ENCODE peak calls at places on chromosomes 6 and 20, in nine cellular contexts. V, W, K, F, T, Y, O, B and G are unnamed samples.

GRCh38 chr6:42551202-42551601 is 12.6 kb upstream of the UBR2 start:
- DNase-seq in K (no peak), V (no peak), T (no peak), O (no peak), Y (no peak), W (no peak), F (no peak), B (no peak), G (no peak)

GRCh38 chr6:117270121-117270959 is 5.0 kb downstream of the VGLL2 start:
- DNase-seq in W (peak), K (no peak), O (no peak), F (peak), V (no peak), Y (no peak), T (no peak), B (no peak), G (no peak)

GRCh38 chr6:100417037-100417436 is 47.7 kb downstream of the SIM1 start:
- DNase-seq in V (no peak), O (no peak), B (no peak), K (no peak), W (no peak), Y (no peak), F (no peak), T (no peak), G (no peak)

GRCh38 chr6:32854376-32855178 is 585 bp downstream of the PSMB9 start:
- DNase-seq in T (no peak), V (no peak), W (no peak), F (no peak), Y (peak), B (peak), K (peak), O (peak), G (peak)

GRCh38 chr6:158645064-158646022 is 800 bp upstream of the DYNLT1 start:
- DNase-seq in T (no peak), K (no peak), F (no peak), Y (no peak), V (no peak), W (no peak), B (no peak), O (no peak), G (peak)

GRCh38 chr6:165729307-165729936 is 66.4 kb upstream of the PDE10A start:
- DNase-seq in O (no peak), Y (no peak), V (no peak), K (peak), B (no peak), W (peak), T (peak), F (peak), G (peak)

GRCh38 chr6:155954149-155954548 is 498.5 kb upstream of the NOX3 start:
- DNase-seq in B (no peak), O (no peak), W (no peak), T (no peak), V (no peak), K (no peak), F (no peak), Y (no peak), G (no peak)

GRCh38 chr6:35906499-35906846 is 14.4 kb downstream of the SRPK1 start:
- DNase-seq in O (no peak), Y (no peak), T (no peak), B (no peak), V (no peak), F (no peak), W (no peak), K (no peak), G (no peak)

GRCh38 chr6:44247338-44248302 is 719 bp downstream of the HSP90AB1 start:
- DNase-seq in Y (peak), T (peak), W (peak), K (peak), B (peak), F (peak), O (peak), V (no peak), G (peak)

GRCh38 chr6:3333263-3333662 is 74.5 kb downstream of the PSMG4 start:
- DNase-seq in F (no peak), T (no peak), W (no peak), K (no peak), O (no peak), B (no peak), Y (no peak), V (no peak), G (no peak)

GRCh38 chr6:77462359-77463307 is 658 bp downstream of the HTR1B start:
- DNase-seq in K (no peak), W (peak), O (no peak), Y (no peak), V (no peak), F (peak), B (no peak), T (no peak), G (peak)

GRCh38 chr6:44399991-44400390 is 12.5 kb downstream of the CDC5L start:
- DNase-seq in Y (no peak), K (no peak), F (no peak), T (no peak), O (no peak), B (no peak), V (no peak), W (no peak), G (no peak)

GRCh38 chr6:130377371-130377770 is 11.6 kb downstream of the TMEM200A start:
- DNase-seq in W (no peak), K (no peak), V (no peak), F (no peak), B (no peak), O (no peak), T (no peak), Y (no peak), G (no peak)

GRCh38 chr20:44495257-44495656 is 19.6 kb downstream of the TTPAL start:
- DNase-seq in T (no peak), O (no peak), W (no peak), V (no peak), F (peak), Y (no peak), B (no peak), K (no peak), G (no peak)

GRCh38 chr6:112979830-112980229 is 632.7 kb downstream of the RFPL4B start:
- DNase-seq in O (no peak), Y (no peak), V (no peak), W (no peak), F (peak), B (no peak), T (no peak), K (no peak), G (no peak)

GRCh38 chr20:35661013-35661412 is 3.7 kb downstream of the CPNE1 start:
- DNase-seq in V (no peak), K (no peak), Y (no peak), T (no peak), F (peak), O (no peak), W (no peak), B (no peak), G (no peak)

GRCh38 chr6:149942461-149942829 is 631 bp downstream of the ULBP2 start:
- DNase-seq in F (no peak), B (no peak), Y (no peak), W (no peak), V (no peak), O (no peak), K (no peak), T (no peak), G (no peak)

GRCh38 chr6:27541212-27541931 is 68.5 kb upstream of the ZNF184 start:
- DNase-seq in F (no peak), T (no peak), B (no peak), O (no peak), W (no peak), Y (no peak), V (no peak), K (no peak), G (no peak)

GRCh38 chr6:108960601-108961000 is 112.4 kb downstream of the ARMC2 start:
- DNase-seq in K (no peak), W (no peak), B (no peak), V (no peak), T (no peak), Y (no peak), O (no peak), F (no peak), G (no peak)

GRCh38 chr6:41601248-41601549 is 37.1 kb upstream of the MDFI start:
- DNase-seq in K (no peak), T (no peak), Y (no peak), B (no peak), W (no peak), V (no peak), O (no peak), F (no peak), G (no peak)

GRCh38 chr20:43467589-43467988 is 9.9 kb downstream of the SRSF6 start:
- DNase-seq in O (no peak), Y (no peak), T (no peak), V (no peak), W (no peak), B (no peak), F (no peak), K (no peak), G (no peak)

GRCh38 chr6:21593927-21594421 is 423 bp downstream of the SOX4 start:
- DNase-seq in T (peak), O (no peak), B (peak), V (no peak), Y (no peak), W (peak), F (peak), K (peak), G (no peak)

GRCh38 chr6:135251964-135252429 is 70.9 kb downstream of the MYB start:
- DNase-seq in F (peak), T (no peak), B (no peak), O (no peak), W (no peak), V (no peak), K (no peak), Y (no peak), G (no peak)

GRCh38 chr6:136607204-136607931 is 57.1 kb upstream of the MAP7 start:
- DNase-seq in V (no peak), B (peak), Y (no peak), K (no peak), W (no peak), F (no peak), T (peak), O (no peak), G (no peak)

GRCh38 chr6:31094389-31094881 is 17.9 kb downstream of the C6orf15 start:
- DNase-seq in W (no peak), Y (no peak), K (peak), F (no peak), V (no peak), O (no peak), B (peak), T (peak), G (peak)

GRCh38 chr6:63677282-63677681 is 41.7 kb downstream of the PHF3 start:
- DNase-seq in W (no peak), F (no peak), K (no peak), Y (no peak), V (no peak), O (no peak), T (no peak), B (no peak), G (no peak)

GRCh38 chr6:93407186-93407585 is 12.2 kb downstream of the EPHA7 start:
- DNase-seq in W (peak), K (no peak), V (no peak), O (no peak), B (no peak), F (peak), T (peak), Y (no peak), G (no peak)

GRCh38 chr20:62367483-62368302 is 581 bp upstream of the LAMA5 start:
- DNase-seq in T (peak), B (no peak), O (no peak), F (peak), Y (no peak), W (peak), K (peak), V (no peak), G (peak)

GRCh38 chr20:48626226-48626937 is 201.4 kb downstream of the PREX1 start:
- DNase-seq in T (no peak), B (no peak), O (no peak), Y (no peak), W (no peak), K (no peak), V (no peak), F (no peak), G (no peak)

GRCh38 chr20:23003916-23004315 is 31.2 kb upstream of the SSTR4 start:
- DNase-seq in B (no peak), F (no peak), Y (no peak), W (no peak), O (no peak), T (no peak), V (no peak), K (no peak), G (no peak)

GRCh38 chr20:43514062-43514971 is 6.8 kb downstream of the L3MBTL1 start:
- DNase-seq in W (peak), O (peak), B (peak), K (peak), V (peak), T (peak), Y (peak), F (peak), G (peak)

GRCh38 chr6:157278171-157278570 is 45.1 kb downstream of the TMEM242 start:
- DNase-seq in T (no peak), K (no peak), V (no peak), F (no peak), B (no peak), Y (no peak), W (no peak), O (no peak), G (no peak)

GRCh38 chr6:79421001-79421411 is 116.2 kb downstream of the LCA5 start:
- DNase-seq in K (no peak), F (peak), Y (no peak), V (no peak), O (no peak), T (no peak), W (no peak), B (no peak), G (no peak)

GRCh38 chr6:118896339-118897136 is 2.6 kb downstream of the ASF1A start:
- DNase-seq in K (peak), V (no peak), W (peak), Y (no peak), B (no peak), T (peak), O (no peak), F (peak), G (peak)

GRCh38 chr6:98871821-98872220 is 37.4 kb downstream of the POU3F2 start:
- DNase-seq in F (no peak), B (no peak), K (no peak), O (no peak), V (no peak), T (no peak), W (no peak), Y (no peak), G (no peak)

GRCh38 chr20:30489604-30490003 is 767.9 kb upstream of the DEFB115 start:
- DNase-seq in W (peak), K (no peak), B (no peak), F (no peak), V (no peak), T (no peak), O (no peak), Y (no peak), G (no peak)